ENCODE peak calls at places on chromosomes 13 and 19, in nine cellular contexts. One of them, this sample, is unnamed.

GRCh38 chr13:75913925-75914324 is 277.8 kb downstream of the LMO7 start:
- DNase-seq in astrocyte of the spinal cord: no peak
- DNase-seq in stimulated activated CD4-positive, alpha-beta T cell treated with anti-CD3 and anti-CD28 coated beads, Interleukin-1b, Interleukin-23, amount 100 ng/mL, for 24 hours: no peak
- DNase-seq in activated T-cell treated with anti-CD3 and anti-CD28 coated beads, Interleukin-2, amount 50 U/mL, for 48 hours: no peak
- DNase-seq in lung microvascular endothelial cell: no peak
- DNase-seq in DMS153: no peak
- DNase-seq in central memory CD4-positive, alpha-beta T cell: no peak
- DNase-seq in NCI-H345: no peak
- DNase-seq in CD8-positive, alpha-beta memory T cell: no peak
- DNase-seq in this sample: no peak

GRCh38 chr19:50465986-50466771 is 10.1 kb upstream of the EMC10 start:
- DNase-seq in lung microvascular endothelial cell: no peak
- DNase-seq in central memory CD4-positive, alpha-beta T cell: no peak
- DNase-seq in astrocyte of the spinal cord: no peak
- DNase-seq in activated T-cell treated with anti-CD3 and anti-CD28 coated beads, Interleukin-2, amount 50 U/mL, for 48 hours: no peak
- DNase-seq in CD8-positive, alpha-beta memory T cell: no peak
- DNase-seq in DMS153: peak; percentile 71
- DNase-seq in NCI-H345: no peak
- DNase-seq in stimulated activated CD4-positive, alpha-beta T cell treated with anti-CD3 and anti-CD28 coated beads, Interleukin-1b, Interleukin-23, amount 100 ng/mL, for 24 hours: no peak
- DNase-seq in this sample: peak; percentile 30

GRCh38 chr19:53977991-53978731 is 13.3 kb upstream of the CACNG6 start:
- DNase-seq in lung microvascular endothelial cell: peak; percentile 95
- DNase-seq in DMS153: no peak
- DNase-seq in activated T-cell treated with anti-CD3 and anti-CD28 coated beads, Interleukin-2, amount 50 U/mL, for 48 hours: peak; percentile 51
- DNase-seq in CD8-positive, alpha-beta memory T cell: peak; percentile 29
- DNase-seq in NCI-H345: no peak
- DNase-seq in central memory CD4-positive, alpha-beta T cell: peak; percentile 12
- DNase-seq in stimulated activated CD4-positive, alpha-beta T cell treated with anti-CD3 and anti-CD28 coated beads, Interleukin-1b, Interleukin-23, amount 100 ng/mL, for 24 hours: no peak
- DNase-seq in astrocyte of the spinal cord: peak; percentile 87
- DNase-seq in this sample: peak; percentile 92

GRCh38 chr19:48745208-48745995 is 1.3 kb downstream of the IZUMO1 start:
- DNase-seq in lung microvascular endothelial cell: peak; percentile 69
- DNase-seq in stimulated activated CD4-positive, alpha-beta T cell treated with anti-CD3 and anti-CD28 coated beads, Interleukin-1b, Interleukin-23, amount 100 ng/mL, for 24 hours: no peak
- DNase-seq in central memory CD4-positive, alpha-beta T cell: peak; percentile 55
- DNase-seq in astrocyte of the spinal cord: peak; percentile 66
- DNase-seq in DMS153: peak; percentile 78
- DNase-seq in CD8-positive, alpha-beta memory T cell: peak; percentile 43
- DNase-seq in activated T-cell treated with anti-CD3 and anti-CD28 coated beads, Interleukin-2, amount 50 U/mL, for 48 hours: peak; percentile 58
- DNase-seq in NCI-H345: peak; percentile 33
- DNase-seq in this sample: peak; percentile 90

GRCh38 chr13:25977216-25977615 is 74.6 kb downstream of the SHISA2 start:
- DNase-seq in astrocyte of the spinal cord: no peak
- DNase-seq in DMS153: peak; percentile 90
- DNase-seq in CD8-positive, alpha-beta memory T cell: no peak
- DNase-seq in stimulated activated CD4-positive, alpha-beta T cell treated with anti-CD3 and anti-CD28 coated beads, Interleukin-1b, Interleukin-23, amount 100 ng/mL, for 24 hours: no peak
- DNase-seq in central memory CD4-positive, alpha-beta T cell: no peak
- DNase-seq in lung microvascular endothelial cell: peak; percentile 39
- DNase-seq in activated T-cell treated with anti-CD3 and anti-CD28 coated beads, Interleukin-2, amount 50 U/mL, for 48 hours: no peak
- DNase-seq in NCI-H345: peak; percentile 52
- DNase-seq in this sample: no peak

GRCh38 chr19:41991025-41991424 is 3.0 kb downstream of the ATP1A3 start:
- DNase-seq in activated T-cell treated with anti-CD3 and anti-CD28 coated beads, Interleukin-2, amount 50 U/mL, for 48 hours: no peak
- DNase-seq in DMS153: no peak
- DNase-seq in NCI-H345: no peak
- DNase-seq in central memory CD4-positive, alpha-beta T cell: no peak
- DNase-seq in lung microvascular endothelial cell: no peak
- DNase-seq in astrocyte of the spinal cord: no peak
- DNase-seq in stimulated activated CD4-positive, alpha-beta T cell treated with anti-CD3 and anti-CD28 coated beads, Interleukin-1b, Interleukin-23, amount 100 ng/mL, for 24 hours: no peak
- DNase-seq in CD8-positive, alpha-beta memory T cell: no peak
- DNase-seq in this sample: no peak

GRCh38 chr13:113926301-113926761 is 47.5 kb downstream of the C13orf46 start:
- DNase-seq in activated T-cell treated with anti-CD3 and anti-CD28 coated beads, Interleukin-2, amount 50 U/mL, for 48 hours: no peak
- DNase-seq in CD8-positive, alpha-beta memory T cell: no peak
- DNase-seq in central memory CD4-positive, alpha-beta T cell: no peak
- DNase-seq in astrocyte of the spinal cord: no peak
- DNase-seq in NCI-H345: no peak
- DNase-seq in lung microvascular endothelial cell: no peak
- DNase-seq in DMS153: no peak
- DNase-seq in stimulated activated CD4-positive, alpha-beta T cell treated with anti-CD3 and anti-CD28 coated beads, Interleukin-1b, Interleukin-23, amount 100 ng/mL, for 24 hours: no peak
- DNase-seq in this sample: peak; percentile 52

GRCh38 chr13:76829572-76830327 is 56.5 kb downstream of the KCTD12 start:
- DNase-seq in CD8-positive, alpha-beta memory T cell: no peak
- DNase-seq in activated T-cell treated with anti-CD3 and anti-CD28 coated beads, Interleukin-2, amount 50 U/mL, for 48 hours: no peak
- DNase-seq in stimulated activated CD4-positive, alpha-beta T cell treated with anti-CD3 and anti-CD28 coated beads, Interleukin-1b, Interleukin-23, amount 100 ng/mL, for 24 hours: no peak
- DNase-seq in NCI-H345: no peak
- DNase-seq in central memory CD4-positive, alpha-beta T cell: no peak
- DNase-seq in astrocyte of the spinal cord: no peak
- DNase-seq in lung microvascular endothelial cell: peak; percentile 31
- DNase-seq in DMS153: no peak
- DNase-seq in this sample: peak; percentile 29

GRCh38 chr19:18612772-18613588 is at the start of gene TMEM59L:
- DNase-seq in activated T-cell treated with anti-CD3 and anti-CD28 coated beads, Interleukin-2, amount 50 U/mL, for 48 hours: no peak
- DNase-seq in stimulated activated CD4-positive, alpha-beta T cell treated with anti-CD3 and anti-CD28 coated beads, Interleukin-1b, Interleukin-23, amount 100 ng/mL, for 24 hours: no peak
- DNase-seq in central memory CD4-positive, alpha-beta T cell: peak; percentile 55
- DNase-seq in NCI-H345: no peak
- DNase-seq in DMS153: no peak
- DNase-seq in astrocyte of the spinal cord: no peak
- DNase-seq in CD8-positive, alpha-beta memory T cell: peak; percentile 56
- DNase-seq in lung microvascular endothelial cell: no peak
- DNase-seq in this sample: peak; percentile 40

GRCh38 chr19:49676136-49676689 is 858 bp upstream of the PRMT1 start:
- DNase-seq in astrocyte of the spinal cord: peak; percentile 97
- DNase-seq in stimulated activated CD4-positive, alpha-beta T cell treated with anti-CD3 and anti-CD28 coated beads, Interleukin-1b, Interleukin-23, amount 100 ng/mL, for 24 hours: no peak
- DNase-seq in NCI-H345: peak; percentile 83
- DNase-seq in central memory CD4-positive, alpha-beta T cell: no peak
- DNase-seq in CD8-positive, alpha-beta memory T cell: no peak
- DNase-seq in activated T-cell treated with anti-CD3 and anti-CD28 coated beads, Interleukin-2, amount 50 U/mL, for 48 hours: no peak
- DNase-seq in lung microvascular endothelial cell: peak; percentile 94
- DNase-seq in DMS153: peak; percentile 90
- DNase-seq in this sample: peak; percentile 93

GRCh38 chr13:30572859-30573275 is 44.9 kb upstream of the USPL1 start:
- DNase-seq in DMS153: no peak
- DNase-seq in NCI-H345: peak; percentile 7
- DNase-seq in lung microvascular endothelial cell: peak; percentile 64
- DNase-seq in astrocyte of the spinal cord: peak; percentile 80
- DNase-seq in CD8-positive, alpha-beta memory T cell: peak; percentile 51
- DNase-seq in activated T-cell treated with anti-CD3 and anti-CD28 coated beads, Interleukin-2, amount 50 U/mL, for 48 hours: no peak
- DNase-seq in stimulated activated CD4-positive, alpha-beta T cell treated with anti-CD3 and anti-CD28 coated beads, Interleukin-1b, Interleukin-23, amount 100 ng/mL, for 24 hours: no peak
- DNase-seq in central memory CD4-positive, alpha-beta T cell: peak; percentile 38
- DNase-seq in this sample: peak; percentile 76

GRCh38 chr19:50568321-50569022 is at the start of gene LRRC4B:
- DNase-seq in NCI-H345: no peak
- DNase-seq in astrocyte of the spinal cord: no peak
- DNase-seq in CD8-positive, alpha-beta memory T cell: no peak
- DNase-seq in DMS153: no peak
- DNase-seq in stimulated activated CD4-positive, alpha-beta T cell treated with anti-CD3 and anti-CD28 coated beads, Interleukin-1b, Interleukin-23, amount 100 ng/mL, for 24 hours: no peak
- DNase-seq in lung microvascular endothelial cell: no peak
- DNase-seq in central memory CD4-positive, alpha-beta T cell: no peak
- DNase-seq in activated T-cell treated with anti-CD3 and anti-CD28 coated beads, Interleukin-2, amount 50 U/mL, for 48 hours: no peak
- DNase-seq in this sample: no peak

GRCh38 chr19:16849168-16849567 is 20.0 kb downstream of the SIN3B start:
- DNase-seq in NCI-H345: no peak
- DNase-seq in activated T-cell treated with anti-CD3 and anti-CD28 coated beads, Interleukin-2, amount 50 U/mL, for 48 hours: no peak
- DNase-seq in central memory CD4-positive, alpha-beta T cell: no peak
- DNase-seq in lung microvascular endothelial cell: no peak
- DNase-seq in stimulated activated CD4-positive, alpha-beta T cell treated with anti-CD3 and anti-CD28 coated beads, Interleukin-1b, Interleukin-23, amount 100 ng/mL, for 24 hours: no peak
- DNase-seq in astrocyte of the spinal cord: no peak
- DNase-seq in CD8-positive, alpha-beta memory T cell: no peak
- DNase-seq in DMS153: no peak
- DNase-seq in this sample: peak; percentile 73

GRCh38 chr13:69751259-69751658 is 356.4 kb upstream of the ATXN8OS start:
- DNase-seq in central memory CD4-positive, alpha-beta T cell: no peak
- DNase-seq in NCI-H345: no peak
- DNase-seq in astrocyte of the spinal cord: no peak
- DNase-seq in CD8-positive, alpha-beta memory T cell: no peak
- DNase-seq in DMS153: no peak
- DNase-seq in lung microvascular endothelial cell: no peak
- DNase-seq in stimulated activated CD4-positive, alpha-beta T cell treated with anti-CD3 and anti-CD28 coated beads, Interleukin-1b, Interleukin-23, amount 100 ng/mL, for 24 hours: no peak
- DNase-seq in activated T-cell treated with anti-CD3 and anti-CD28 coated beads, Interleukin-2, amount 50 U/mL, for 48 hours: no peak
- DNase-seq in this sample: no peak

GRCh38 chr19:24141612-24142011 is 54.6 kb downstream of the ZNF254 start:
- DNase-seq in stimulated activated CD4-positive, alpha-beta T cell treated with anti-CD3 and anti-CD28 coated beads, Interleukin-1b, Interleukin-23, amount 100 ng/mL, for 24 hours: no peak
- DNase-seq in DMS153: no peak
- DNase-seq in lung microvascular endothelial cell: no peak
- DNase-seq in CD8-positive, alpha-beta memory T cell: no peak
- DNase-seq in NCI-H345: no peak
- DNase-seq in activated T-cell treated with anti-CD3 and anti-CD28 coated beads, Interleukin-2, amount 50 U/mL, for 48 hours: no peak
- DNase-seq in central memory CD4-positive, alpha-beta T cell: no peak
- DNase-seq in astrocyte of the spinal cord: no peak
- DNase-seq in this sample: no peak

GRCh38 chr19:34365463-34366401 is 736 bp downstream of the GPI start:
- DNase-seq in stimulated activated CD4-positive, alpha-beta T cell treated with anti-CD3 and anti-CD28 coated beads, Interleukin-1b, Interleukin-23, amount 100 ng/mL, for 24 hours: no peak
- DNase-seq in NCI-H345: peak; percentile 58
- DNase-seq in central memory CD4-positive, alpha-beta T cell: no peak
- DNase-seq in lung microvascular endothelial cell: peak; percentile 58
- DNase-seq in astrocyte of the spinal cord: peak; percentile 27
- DNase-seq in CD8-positive, alpha-beta memory T cell: no peak
- DNase-seq in DMS153: no peak
- DNase-seq in activated T-cell treated with anti-CD3 and anti-CD28 coated beads, Interleukin-2, amount 50 U/mL, for 48 hours: peak; percentile 50
- DNase-seq in this sample: peak; percentile 72

GRCh38 chr13:112648101-112648500 is 41.7 kb upstream of the ATP11A start:
- DNase-seq in CD8-positive, alpha-beta memory T cell: no peak
- DNase-seq in astrocyte of the spinal cord: no peak
- DNase-seq in lung microvascular endothelial cell: no peak
- DNase-seq in NCI-H345: no peak
- DNase-seq in central memory CD4-positive, alpha-beta T cell: no peak
- DNase-seq in stimulated activated CD4-positive, alpha-beta T cell treated with anti-CD3 and anti-CD28 coated beads, Interleukin-1b, Interleukin-23, amount 100 ng/mL, for 24 hours: no peak
- DNase-seq in activated T-cell treated with anti-CD3 and anti-CD28 coated beads, Interleukin-2, amount 50 U/mL, for 48 hours: peak; percentile 1
- DNase-seq in DMS153: no peak
- DNase-seq in this sample: no peak

GRCh38 chr19:38666662-38667448 is 19.4 kb downstream of the ACTN4 start:
- DNase-seq in activated T-cell treated with anti-CD3 and anti-CD28 coated beads, Interleukin-2, amount 50 U/mL, for 48 hours: peak; percentile 39
- DNase-seq in NCI-H345: no peak
- DNase-seq in central memory CD4-positive, alpha-beta T cell: peak; percentile 33
- DNase-seq in DMS153: no peak
- DNase-seq in CD8-positive, alpha-beta memory T cell: no peak
- DNase-seq in lung microvascular endothelial cell: peak; percentile 90
- DNase-seq in astrocyte of the spinal cord: peak; percentile 79
- DNase-seq in stimulated activated CD4-positive, alpha-beta T cell treated with anti-CD3 and anti-CD28 coated beads, Interleukin-1b, Interleukin-23, amount 100 ng/mL, for 24 hours: no peak
- DNase-seq in this sample: peak; percentile 90

GRCh38 chr19:1049841-1050240 is 9.9 kb downstream of the ABCA7 start:
- DNase-seq in stimulated activated CD4-positive, alpha-beta T cell treated with anti-CD3 and anti-CD28 coated beads, Interleukin-1b, Interleukin-23, amount 100 ng/mL, for 24 hours: no peak
- DNase-seq in DMS153: no peak
- DNase-seq in lung microvascular endothelial cell: no peak
- DNase-seq in central memory CD4-positive, alpha-beta T cell: no peak
- DNase-seq in CD8-positive, alpha-beta memory T cell: no peak
- DNase-seq in astrocyte of the spinal cord: no peak
- DNase-seq in activated T-cell treated with anti-CD3 and anti-CD28 coated beads, Interleukin-2, amount 50 U/mL, for 48 hours: no peak
- DNase-seq in NCI-H345: no peak
- DNase-seq in this sample: no peak

GRCh38 chr13:102707465-102707864 is 12.6 kb upstream of the METTL21C start:
- DNase-seq in astrocyte of the spinal cord: peak; percentile 87
- DNase-seq in activated T-cell treated with anti-CD3 and anti-CD28 coated beads, Interleukin-2, amount 50 U/mL, for 48 hours: no peak
- DNase-seq in stimulated activated CD4-positive, alpha-beta T cell treated with anti-CD3 and anti-CD28 coated beads, Interleukin-1b, Interleukin-23, amount 100 ng/mL, for 24 hours: no peak
- DNase-seq in NCI-H345: peak; percentile 75
- DNase-seq in lung microvascular endothelial cell: peak; percentile 83
- DNase-seq in CD8-positive, alpha-beta memory T cell: no peak
- DNase-seq in central memory CD4-positive, alpha-beta T cell: no peak
- DNase-seq in DMS153: peak; percentile 57
- DNase-seq in this sample: peak; percentile 85

GRCh38 chr13:27038323-27038722 is 133.3 kb downstream of the USP12 start:
- DNase-seq in NCI-H345: no peak
- DNase-seq in activated T-cell treated with anti-CD3 and anti-CD28 coated beads, Interleukin-2, amount 50 U/mL, for 48 hours: no peak
- DNase-seq in lung microvascular endothelial cell: peak; percentile 82
- DNase-seq in stimulated activated CD4-positive, alpha-beta T cell treated with anti-CD3 and anti-CD28 coated beads, Interleukin-1b, Interleukin-23, amount 100 ng/mL, for 24 hours: no peak
- DNase-seq in astrocyte of the spinal cord: peak; percentile 81
- DNase-seq in DMS153: no peak
- DNase-seq in CD8-positive, alpha-beta memory T cell: no peak
- DNase-seq in central memory CD4-positive, alpha-beta T cell: no peak
- DNase-seq in this sample: peak; percentile 87

GRCh38 chr19:7980168-7980567 is 25.3 kb downstream of the ELAVL1 start:
- DNase-seq in CD8-positive, alpha-beta memory T cell: no peak
- DNase-seq in central memory CD4-positive, alpha-beta T cell: no peak
- DNase-seq in activated T-cell treated with anti-CD3 and anti-CD28 coated beads, Interleukin-2, amount 50 U/mL, for 48 hours: no peak
- DNase-seq in stimulated activated CD4-positive, alpha-beta T cell treated with anti-CD3 and anti-CD28 coated beads, Interleukin-1b, Interleukin-23, amount 100 ng/mL, for 24 hours: no peak
- DNase-seq in lung microvascular endothelial cell: no peak
- DNase-seq in DMS153: no peak
- DNase-seq in NCI-H345: no peak
- DNase-seq in astrocyte of the spinal cord: no peak
- DNase-seq in this sample: no peak

GRCh38 chr13:91127995-91128394 is 219.5 kb upstream of the MIR17HG start:
- DNase-seq in DMS153: no peak
- DNase-seq in lung microvascular endothelial cell: no peak
- DNase-seq in NCI-H345: no peak
- DNase-seq in CD8-positive, alpha-beta memory T cell: no peak
- DNase-seq in central memory CD4-positive, alpha-beta T cell: no peak
- DNase-seq in astrocyte of the spinal cord: no peak
- DNase-seq in activated T-cell treated with anti-CD3 and anti-CD28 coated beads, Interleukin-2, amount 50 U/mL, for 48 hours: no peak
- DNase-seq in stimulated activated CD4-positive, alpha-beta T cell treated with anti-CD3 and anti-CD28 coated beads, Interleukin-1b, Interleukin-23, amount 100 ng/mL, for 24 hours: no peak
- DNase-seq in this sample: no peak

GRCh38 chr19:7983995-7984837 is 21.2 kb downstream of the ELAVL1 start:
- DNase-seq in CD8-positive, alpha-beta memory T cell: no peak
- DNase-seq in astrocyte of the spinal cord: no peak
- DNase-seq in central memory CD4-positive, alpha-beta T cell: no peak
- DNase-seq in activated T-cell treated with anti-CD3 and anti-CD28 coated beads, Interleukin-2, amount 50 U/mL, for 48 hours: no peak
- DNase-seq in stimulated activated CD4-positive, alpha-beta T cell treated with anti-CD3 and anti-CD28 coated beads, Interleukin-1b, Interleukin-23, amount 100 ng/mL, for 24 hours: no peak
- DNase-seq in lung microvascular endothelial cell: no peak
- DNase-seq in NCI-H345: no peak
- DNase-seq in DMS153: no peak
- DNase-seq in this sample: no peak

GRCh38 chr19:11012507-11012906 is 51.7 kb downstream of the SMARCA4 start:
- DNase-seq in astrocyte of the spinal cord: no peak
- DNase-seq in activated T-cell treated with anti-CD3 and anti-CD28 coated beads, Interleukin-2, amount 50 U/mL, for 48 hours: no peak
- DNase-seq in DMS153: no peak
- DNase-seq in stimulated activated CD4-positive, alpha-beta T cell treated with anti-CD3 and anti-CD28 coated beads, Interleukin-1b, Interleukin-23, amount 100 ng/mL, for 24 hours: no peak
- DNase-seq in CD8-positive, alpha-beta memory T cell: no peak
- DNase-seq in central memory CD4-positive, alpha-beta T cell: no peak
- DNase-seq in lung microvascular endothelial cell: no peak
- DNase-seq in NCI-H345: no peak
- DNase-seq in this sample: no peak

GRCh38 chr13:22127277-22128143 is 456.6 kb downstream of the FGF9 start:
- DNase-seq in DMS153: no peak
- DNase-seq in lung microvascular endothelial cell: no peak
- DNase-seq in CD8-positive, alpha-beta memory T cell: no peak
- DNase-seq in activated T-cell treated with anti-CD3 and anti-CD28 coated beads, Interleukin-2, amount 50 U/mL, for 48 hours: no peak
- DNase-seq in NCI-H345: no peak
- DNase-seq in central memory CD4-positive, alpha-beta T cell: no peak
- DNase-seq in stimulated activated CD4-positive, alpha-beta T cell treated with anti-CD3 and anti-CD28 coated beads, Interleukin-1b, Interleukin-23, amount 100 ng/mL, for 24 hours: no peak
- DNase-seq in astrocyte of the spinal cord: no peak
- DNase-seq in this sample: no peak

GRCh38 chr19:34502582-34503545 is 21.3 kb downstream of the WTIP start:
- DNase-seq in central memory CD4-positive, alpha-beta T cell: no peak
- DNase-seq in DMS153: no peak
- DNase-seq in CD8-positive, alpha-beta memory T cell: no peak
- DNase-seq in NCI-H345: no peak
- DNase-seq in stimulated activated CD4-positive, alpha-beta T cell treated with anti-CD3 and anti-CD28 coated beads, Interleukin-1b, Interleukin-23, amount 100 ng/mL, for 24 hours: no peak
- DNase-seq in activated T-cell treated with anti-CD3 and anti-CD28 coated beads, Interleukin-2, amount 50 U/mL, for 48 hours: no peak
- DNase-seq in lung microvascular endothelial cell: no peak
- DNase-seq in astrocyte of the spinal cord: no peak
- DNase-seq in this sample: peak; percentile 58

GRCh38 chr13:36067619-36068456 is 63.3 kb downstream of the DCLK1 start:
- DNase-seq in DMS153: no peak
- DNase-seq in activated T-cell treated with anti-CD3 and anti-CD28 coated beads, Interleukin-2, amount 50 U/mL, for 48 hours: no peak
- DNase-seq in stimulated activated CD4-positive, alpha-beta T cell treated with anti-CD3 and anti-CD28 coated beads, Interleukin-1b, Interleukin-23, amount 100 ng/mL, for 24 hours: no peak
- DNase-seq in NCI-H345: no peak
- DNase-seq in central memory CD4-positive, alpha-beta T cell: no peak
- DNase-seq in lung microvascular endothelial cell: no peak
- DNase-seq in CD8-positive, alpha-beta memory T cell: no peak
- DNase-seq in astrocyte of the spinal cord: peak; percentile 4
- DNase-seq in this sample: no peak

GRCh38 chr13:27573265-27573664 is 47.1 kb downstream of the LNX2 start:
- DNase-seq in DMS153: no peak
- DNase-seq in lung microvascular endothelial cell: peak; percentile 78
- DNase-seq in astrocyte of the spinal cord: peak; percentile 52
- DNase-seq in NCI-H345: no peak
- DNase-seq in activated T-cell treated with anti-CD3 and anti-CD28 coated beads, Interleukin-2, amount 50 U/mL, for 48 hours: no peak
- DNase-seq in stimulated activated CD4-positive, alpha-beta T cell treated with anti-CD3 and anti-CD28 coated beads, Interleukin-1b, Interleukin-23, amount 100 ng/mL, for 24 hours: no peak
- DNase-seq in central memory CD4-positive, alpha-beta T cell: no peak
- DNase-seq in CD8-positive, alpha-beta memory T cell: no peak
- DNase-seq in this sample: peak; percentile 9

GRCh38 chr19:33746159-33746558 is 50.5 kb upstream of the KCTD15 start:
- DNase-seq in NCI-H345: no peak
- DNase-seq in activated T-cell treated with anti-CD3 and anti-CD28 coated beads, Interleukin-2, amount 50 U/mL, for 48 hours: no peak
- DNase-seq in central memory CD4-positive, alpha-beta T cell: no peak
- DNase-seq in CD8-positive, alpha-beta memory T cell: no peak
- DNase-seq in stimulated activated CD4-positive, alpha-beta T cell treated with anti-CD3 and anti-CD28 coated beads, Interleukin-1b, Interleukin-23, amount 100 ng/mL, for 24 hours: no peak
- DNase-seq in DMS153: no peak
- DNase-seq in lung microvascular endothelial cell: no peak
- DNase-seq in astrocyte of the spinal cord: no peak
- DNase-seq in this sample: no peak

GRCh38 chr13:98207411-98207810 is 30.3 kb upstream of the RNF113B start:
- DNase-seq in NCI-H345: no peak
- DNase-seq in activated T-cell treated with anti-CD3 and anti-CD28 coated beads, Interleukin-2, amount 50 U/mL, for 48 hours: no peak
- DNase-seq in astrocyte of the spinal cord: no peak
- DNase-seq in CD8-positive, alpha-beta memory T cell: no peak
- DNase-seq in central memory CD4-positive, alpha-beta T cell: no peak
- DNase-seq in DMS153: no peak
- DNase-seq in lung microvascular endothelial cell: peak; percentile 12
- DNase-seq in stimulated activated CD4-positive, alpha-beta T cell treated with anti-CD3 and anti-CD28 coated beads, Interleukin-1b, Interleukin-23, amount 100 ng/mL, for 24 hours: no peak
- DNase-seq in this sample: peak; percentile 48

This sample was measured in GM23248.